ENCODE peak calls at places on chromosomes 16 and 17, in eight cellular contexts. V is IMR-90, I is colonic mucosa, E is HL-60, D is AG04449, N is psoas muscle, S is suprapubic skin, F is AG10803. M is an unnamed sample.

GRCh38 chr17:82320140-82320840 is 2.9 kb upstream of the CD7 start:
- DNase-seq in V (no peak), I (no peak), E (no peak), D (no peak), N (no peak), S (no peak), F (no peak), M (no peak)

GRCh38 chr16:22232277-22233049 is 26.4 kb downstream of the EEF2K start:
- DNase-seq in V (peak), I (peak), E (no peak), D (no peak), N (no peak), S (peak), F (no peak), M (no peak)

GRCh38 chr17:79469646-79470045 is 141.2 kb downstream of the RBFOX3 start:
- DNase-seq in V (no peak), I (no peak), E (no peak), D (no peak), N (no peak), S (no peak), F (no peak), M (no peak)

GRCh38 chr17:3534881-3535252 is 22.7 kb downstream of the TRPV3 start:
- DNase-seq in V (peak), I (peak), E (no peak), D (no peak), N (peak), S (peak), F (peak), M (no peak)

GRCh38 chr17:75386430-75386829 is 19.0 kb downstream of the GRB2 start:
- DNase-seq in V (no peak), I (no peak), E (no peak), D (no peak), N (no peak), S (no peak), F (no peak), M (no peak)

GRCh38 chr16:3099732-3100499 is 822 bp upstream of the ZSCAN10 start:
- DNase-seq in V (peak), I (peak), E (peak), D (peak), N (peak), S (peak), F (peak), M (peak)

GRCh38 chr17:6654816-6655731 is 3.5 kb downstream of the C17orf100 start:
- DNase-seq in V (no peak), I (peak), E (no peak), D (no peak), N (no peak), S (no peak), F (no peak), M (no peak)

GRCh38 chr17:6710317-6710716 is 2.9 kb downstream of the SLC13A5 start:
- DNase-seq in V (no peak), I (no peak), E (no peak), D (no peak), N (no peak), S (no peak), F (no peak), M (no peak)

GRCh38 chr16:66984902-66985311 is 3.5 kb upstream of the CES4A start:
- DNase-seq in V (no peak), I (no peak), E (no peak), D (no peak), N (no peak), S (no peak), F (no peak), M (no peak)

GRCh38 chr17:58242171-58242784 is 3.9 kb downstream of the LPO start:
- DNase-seq in V (no peak), I (no peak), E (no peak), D (no peak), N (no peak), S (no peak), F (no peak), M (no peak)

GRCh38 chr16:22192261-22193133 is 13.6 kb upstream of the EEF2K start:
- DNase-seq in V (peak), I (peak), E (peak), D (no peak), N (peak), S (peak), F (peak), M (peak)

GRCh38 chr16:78748471-78748929 is 649.0 kb downstream of the WWOX start:
- DNase-seq in V (no peak), I (no peak), E (no peak), D (no peak), N (no peak), S (no peak), F (no peak), M (no peak)

GRCh38 chr16:78749745-78750268 is 650.4 kb downstream of the WWOX start:
- DNase-seq in V (no peak), I (no peak), E (no peak), D (no peak), N (no peak), S (no peak), F (no peak), M (no peak)

GRCh38 chr16:78750611-78751010 is 651.2 kb downstream of the WWOX start:
- DNase-seq in V (no peak), I (no peak), E (no peak), D (no peak), N (no peak), S (no peak), F (no peak), M (no peak)

GRCh38 chr16:78756189-78756661 is 656.8 kb downstream of the WWOX start:
- DNase-seq in V (no peak), I (no peak), E (no peak), D (no peak), N (no peak), S (no peak), F (no peak), M (no peak)

DNA sequence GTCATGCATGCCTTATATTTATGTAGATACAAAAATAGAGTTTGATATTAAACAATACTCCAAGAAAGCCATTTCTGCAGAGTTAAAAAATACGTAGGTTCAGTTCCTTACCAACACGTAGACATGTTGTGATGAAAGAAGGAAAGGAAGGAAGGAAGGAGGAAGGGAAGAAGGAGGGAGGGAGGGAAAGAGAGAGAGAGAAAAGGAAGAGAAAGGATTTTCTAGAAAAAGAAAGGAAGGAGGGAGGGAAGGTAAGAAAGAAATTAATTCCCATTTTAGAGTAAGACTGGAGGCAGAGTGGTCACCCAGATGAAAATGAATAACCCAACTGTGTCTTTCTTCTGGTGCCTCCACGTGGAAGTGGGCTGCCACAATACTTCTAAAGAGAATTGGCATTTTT is 652.1 kb downstream of the WWOX start:
- DNase-seq in V (no peak), I (no peak), E (no peak), D (no peak), N (no peak), S (no peak), F (no peak), M (no peak)
- H3K4me3 ChIP-seq in V (no peak), I (no peak), E (no peak), D (no peak), N (no peak), S (no peak), F (no peak), M (no peak)

DNA sequence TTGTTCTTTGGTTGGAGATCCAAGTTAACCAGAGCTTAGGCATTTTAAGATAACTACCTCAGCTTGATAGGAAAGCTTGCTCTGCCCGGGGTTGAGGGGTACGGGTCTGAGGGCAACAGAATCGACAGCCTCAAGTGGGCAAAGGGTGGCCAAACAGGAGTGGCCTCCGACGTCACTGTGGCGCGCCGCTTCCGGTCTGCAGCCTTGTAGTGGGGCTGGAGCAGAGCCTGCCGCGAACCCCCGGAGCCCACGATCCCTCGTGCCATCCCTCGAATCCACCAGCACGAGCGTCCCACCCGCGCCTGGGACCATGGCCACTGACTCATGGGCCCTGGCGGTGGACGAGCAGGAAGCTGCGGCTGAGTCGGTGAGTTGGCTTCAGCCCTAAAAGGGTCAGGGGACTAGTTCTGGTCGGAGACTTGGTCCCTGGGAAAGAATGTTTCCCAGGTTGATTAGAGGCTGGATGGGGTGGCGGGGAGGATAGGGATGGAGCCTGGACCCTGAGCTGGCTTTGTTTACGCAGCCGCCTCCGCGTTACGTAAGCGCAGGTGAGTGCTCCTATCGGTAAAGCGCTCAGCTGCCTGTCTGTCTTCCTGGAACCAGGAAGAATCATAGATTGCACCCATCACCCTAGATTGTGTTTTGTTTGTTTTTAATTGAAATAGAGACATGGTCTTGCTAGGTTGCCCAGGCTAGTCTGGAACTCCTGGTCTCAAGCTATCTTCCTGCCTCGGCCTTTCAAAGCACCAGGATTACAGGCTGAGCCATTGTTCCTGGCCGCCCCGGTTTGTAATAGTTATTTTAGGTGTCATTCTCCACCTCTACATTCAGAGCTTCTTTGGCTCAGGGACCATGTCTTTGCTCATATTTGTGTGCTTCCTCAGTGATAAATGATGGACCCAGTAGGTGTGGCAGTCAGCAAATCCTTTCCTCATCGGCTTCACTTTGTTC is at the start of gene DDX19B:
- DNase-seq in V (peak), I (peak), E (peak), D (no peak), N (peak), S (peak), F (peak), M (peak)
- TF ChIP-seq CTCF in V (peak), I (no peak), E (no peak), D (no peak), N (no peak), S (no peak), F (no peak), M (no peak)

GRCh38 chr16:54936979-54937672 is 6.5 kb downstream of the IRX5 start:
- DNase-seq in V (no peak), I (no peak), E (peak), D (no peak), N (peak), S (peak), F (peak), M (no peak)

GRCh38 chr16:54934536-54935410 is 4.1 kb downstream of the IRX5 start:
- DNase-seq in V (no peak), I (no peak), E (no peak), D (no peak), N (peak), S (no peak), F (peak), M (no peak)

GRCh38 chr16:54936086-54936978 is 5.7 kb downstream of the IRX5 start:
- DNase-seq in V (no peak), I (no peak), E (peak), D (no peak), N (peak), S (no peak), F (peak), M (no peak)

GRCh38 chr16:54933281-54934150 is 2.9 kb downstream of the IRX5 start:
- DNase-seq in V (no peak), I (no peak), E (no peak), D (no peak), N (peak), S (no peak), F (no peak), M (no peak)

DNA sequence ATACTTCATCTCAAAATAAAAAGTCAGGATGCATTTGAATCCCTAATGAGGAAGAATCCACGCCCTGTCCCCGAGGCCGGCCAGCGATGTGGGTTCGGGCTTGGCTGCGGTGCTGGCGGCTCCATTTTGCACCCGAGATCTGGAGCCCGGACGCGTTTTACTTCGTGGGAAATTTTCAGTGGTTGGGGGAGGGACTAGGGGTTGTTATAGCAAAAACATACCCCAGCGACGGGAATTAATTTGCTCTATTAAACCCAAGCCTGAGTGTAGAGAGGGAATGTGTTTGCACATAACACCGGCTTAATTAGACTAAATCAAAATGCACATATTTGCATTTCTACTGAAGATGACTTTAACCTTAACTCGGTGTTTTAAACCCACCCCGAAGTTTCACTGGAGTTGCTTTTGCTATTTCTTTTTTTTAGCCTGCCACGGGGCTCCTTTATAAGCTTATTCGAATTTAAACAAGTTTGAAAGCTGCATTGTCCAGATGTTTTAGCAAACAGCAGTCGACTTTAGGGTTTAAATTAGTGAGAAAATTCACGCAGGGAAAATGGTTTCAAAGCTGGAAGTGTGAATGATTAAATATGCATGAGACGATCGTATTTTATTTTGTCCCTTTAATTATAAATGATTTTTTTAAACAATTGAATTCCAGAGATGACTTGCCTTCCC is 4.9 kb downstream of the IRX5 start:
- DNase-seq in V (no peak), I (no peak), E (no peak), D (no peak), N (no peak), S (no peak), F (no peak), M (no peak)
- H3K4me3 ChIP-seq in V (no peak), I (no peak), E (no peak), D (peak), N (peak), S (peak), F (peak), M (peak)

GRCh38 chr17:40284085-40284713 is 3.5 kb upstream of the CDC6 start:
- DNase-seq in V (peak), I (peak), E (no peak), D (peak), N (no peak), S (no peak), F (peak), M (no peak)
- TF ChIP-seq CTCF in V (peak), I (no peak), E (no peak), D (peak), N (peak), S (no peak), F (peak), M (peak)

DNA sequence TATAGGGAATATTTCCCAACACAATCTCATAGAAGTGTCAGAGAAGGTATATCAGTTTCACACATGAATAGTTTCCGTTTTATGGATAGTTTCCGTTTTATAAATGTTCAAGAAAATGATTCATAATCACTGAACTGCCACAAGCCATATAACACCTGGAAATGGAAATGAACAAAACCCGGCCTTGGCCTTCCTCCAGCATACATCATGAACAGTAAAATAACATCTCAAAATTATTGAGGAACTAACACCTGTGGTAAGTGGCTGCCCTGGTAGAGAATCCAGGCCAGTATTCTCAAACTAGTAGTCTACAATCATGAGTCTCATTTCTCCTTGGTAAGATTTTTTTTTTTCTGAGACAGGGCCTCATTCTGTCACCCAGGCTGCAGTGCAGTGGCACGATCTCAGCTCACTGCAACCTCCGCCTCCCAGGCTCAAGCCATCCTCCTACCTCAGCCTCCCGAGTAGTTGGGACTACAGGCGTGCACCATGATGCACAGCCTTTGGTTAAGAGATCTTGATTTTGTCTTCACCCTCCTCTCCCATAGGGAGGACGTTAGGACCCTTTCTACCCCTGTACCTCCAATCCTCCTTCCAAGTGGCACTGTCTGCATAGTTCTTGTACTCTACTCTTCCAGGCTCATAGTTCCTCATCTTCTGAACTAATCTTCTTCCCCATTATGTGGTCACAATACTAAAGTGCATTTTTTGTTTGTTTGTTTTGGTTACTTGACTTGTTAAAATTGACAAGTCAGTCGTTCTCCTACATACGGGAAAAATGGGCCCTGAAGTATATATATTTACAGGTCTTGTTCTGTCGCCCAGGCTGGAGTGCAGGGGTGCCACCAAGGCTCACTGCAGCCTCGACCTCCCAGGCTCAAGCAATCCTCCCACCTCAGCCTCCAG is 15.0 kb upstream of the RGS9 start:
- DNase-seq in V (no peak), I (no peak), E (no peak), D (no peak), N (no peak), S (peak), F (no peak), M (no peak)
- H3K4me3 ChIP-seq in V (no peak), I (peak), E (peak), D (peak), N (peak), S (peak), F (peak), M (peak)

GRCh38 chr16:87060026-87060986 is 256.9 kb downstream of the C16orf95 start:
- DNase-seq in V (peak), I (no peak), E (no peak), D (no peak), N (no peak), S (no peak), F (peak), M (no peak)
- TF ChIP-seq CTCF in V (peak), I (no peak), E (no peak), D (peak), N (no peak), S (no peak), F (peak), M (peak)

GRCh38 chr17:29586676-29587469 is 2.6 kb downstream of the GIT1 start:
- DNase-seq in V (no peak), I (no peak), E (peak), D (no peak), N (no peak), S (no peak), F (no peak), M (no peak)
- H3K4me3 ChIP-seq in V (no peak), I (no peak), E (no peak), D (peak), N (peak), S (no peak), F (peak), M (peak)

GRCh38 chr16:71883193-71883848 is 661 bp downstream of the ZNF821 start:
- DNase-seq in V (peak), I (peak), E (no peak), D (no peak), N (peak), S (no peak), F (peak), M (no peak)
- TF ChIP-seq CTCF in V (peak), I (no peak), E (no peak), D (peak), N (no peak), S (no peak), F (peak), M (peak)

DNA sequence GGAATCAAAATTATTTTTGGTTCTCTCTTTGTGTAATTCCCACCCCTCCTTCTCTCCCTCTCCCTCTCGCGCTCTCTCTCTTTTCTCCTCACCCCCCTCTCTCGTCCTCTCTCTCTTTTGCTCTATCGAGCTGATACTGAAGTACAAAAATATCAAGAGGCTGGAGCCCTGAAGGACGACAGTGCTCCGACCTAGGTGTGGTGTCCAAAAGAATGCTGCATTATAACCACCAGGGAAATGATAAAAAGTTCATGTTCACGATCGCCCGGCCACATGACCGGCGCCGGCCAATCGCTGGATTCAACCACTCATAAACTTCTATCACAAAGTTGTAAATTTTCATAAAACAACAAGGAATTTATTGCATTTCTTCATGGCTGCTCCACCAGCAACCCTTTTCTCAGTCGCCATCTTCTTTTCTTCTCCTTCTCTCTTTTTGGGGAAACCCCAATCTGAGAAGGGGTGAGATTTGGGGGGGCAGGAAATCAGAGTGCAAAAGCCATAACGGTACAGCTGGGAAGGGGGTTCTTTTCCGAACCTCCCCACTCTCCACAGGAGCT is at the start of gene HOXB6:
- DNase-seq in V (no peak), I (peak), E (no peak), D (no peak), N (no peak), S (no peak), F (peak), M (no peak)
- H3K4me3 ChIP-seq in V (no peak), I (peak), E (no peak), D (peak), N (peak), S (peak), F (peak), M (no peak)

DNA sequence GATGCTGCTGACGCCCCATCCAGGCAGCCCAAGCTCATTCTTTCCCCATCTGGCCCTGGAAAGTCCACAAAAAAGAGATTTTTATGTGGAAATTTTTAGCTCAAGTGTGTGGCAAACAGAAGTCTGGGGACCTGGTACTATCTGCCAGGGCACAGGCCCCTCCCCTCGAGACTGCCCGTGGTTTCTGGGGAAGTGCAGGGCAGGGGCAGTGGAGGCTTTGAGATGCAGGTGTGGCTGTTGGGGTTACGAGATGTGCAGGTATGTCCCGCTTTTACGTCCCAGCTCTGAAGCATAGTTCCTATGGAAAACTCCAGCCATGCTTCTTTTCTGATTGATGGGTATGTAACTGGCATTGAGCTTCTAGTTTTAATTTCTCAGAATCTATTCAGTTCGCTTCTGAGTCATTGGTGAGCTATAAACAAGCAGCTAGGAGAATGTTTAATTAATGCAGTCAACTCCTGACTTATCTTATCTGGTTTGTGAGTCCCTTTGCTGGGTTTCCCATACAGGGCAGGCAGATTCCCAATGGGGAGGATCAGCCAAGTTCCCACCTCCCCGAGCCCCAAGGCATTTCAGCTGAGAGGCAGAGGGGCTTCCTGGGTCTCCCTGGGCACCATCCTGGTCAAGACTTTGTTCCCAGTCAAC is 16.2 kb downstream of the TBX4 start:
- DNase-seq in V (peak), I (no peak), E (no peak), D (no peak), N (no peak), S (peak), F (no peak), M (no peak)
- TF ChIP-seq CTCF in V (no peak), I (no peak), E (no peak), D (no peak), N (no peak), S (no peak), F (no peak), M (no peak)